ENCODE peak calls at places on chromosomes 3 and 15, in nine cellular contexts. One of them, this sample, is unnamed.

GRCh38 chr3:128482857-128483656 is 9.9 kb downstream of the GATA2 start:
- DNase-seq in GM12865: no peak
- DNase-seq in Peyer's patch: no peak
- DNase-seq in heart right ventricle: no peak
- DNase-seq in left ventricle myocardium inferior: no peak
- DNase-seq in RWPE1: peak
- DNase-seq in adrenal gland: peak
- DNase-seq in neural crest cell: no peak
- DNase-seq in omental fat pad: no peak
- DNase-seq in this sample: no peak

GRCh38 chr3:124620600-124621063 is 109.6 kb upstream of the UMPS start:
- DNase-seq in GM12865: peak
- DNase-seq in Peyer's patch: peak
- DNase-seq in heart right ventricle: no peak
- DNase-seq in left ventricle myocardium inferior: no peak
- DNase-seq in RWPE1: no peak
- DNase-seq in adrenal gland: peak
- DNase-seq in neural crest cell: no peak
- DNase-seq in omental fat pad: no peak
- DNase-seq in this sample: no peak

GRCh38 chr3:10816019-10816862 is at the start of gene SLC6A11:
- DNase-seq in GM12865: no peak
- DNase-seq in Peyer's patch: no peak
- DNase-seq in heart right ventricle: no peak
- DNase-seq in left ventricle myocardium inferior: no peak
- DNase-seq in RWPE1: peak
- DNase-seq in adrenal gland: peak
- DNase-seq in neural crest cell: peak
- DNase-seq in omental fat pad: no peak
- DNase-seq in this sample: no peak

GRCh38 chr15:31367730-31368344 is 41.2 kb downstream of the KLF13 start:
- DNase-seq in GM12865: peak
- DNase-seq in Peyer's patch: peak
- DNase-seq in heart right ventricle: no peak
- DNase-seq in left ventricle myocardium inferior: peak
- DNase-seq in RWPE1: no peak
- DNase-seq in adrenal gland: no peak
- DNase-seq in neural crest cell: no peak
- DNase-seq in omental fat pad: no peak
- DNase-seq in this sample: no peak

GRCh38 chr3:143348486-143349327 is 229.1 kb downstream of the CHST2 start:
- DNase-seq in GM12865: peak
- DNase-seq in Peyer's patch: no peak
- DNase-seq in heart right ventricle: no peak
- DNase-seq in left ventricle myocardium inferior: no peak
- DNase-seq in RWPE1: no peak
- DNase-seq in adrenal gland: no peak
- DNase-seq in neural crest cell: no peak
- DNase-seq in omental fat pad: no peak
- DNase-seq in this sample: no peak

GRCh38 chr15:50247819-50248650 is 17.5 kb downstream of the HDC start:
- DNase-seq in GM12865: peak
- DNase-seq in Peyer's patch: peak
- DNase-seq in heart right ventricle: no peak
- DNase-seq in left ventricle myocardium inferior: peak
- DNase-seq in RWPE1: no peak
- DNase-seq in adrenal gland: peak
- DNase-seq in neural crest cell: no peak
- DNase-seq in omental fat pad: no peak
- DNase-seq in this sample: no peak

GRCh38 chr3:25563601-25564000 is 101.1 kb downstream of the TOP2B start:
- DNase-seq in GM12865: no peak
- DNase-seq in Peyer's patch: no peak
- DNase-seq in heart right ventricle: no peak
- DNase-seq in left ventricle myocardium inferior: no peak
- DNase-seq in RWPE1: no peak
- DNase-seq in adrenal gland: no peak
- DNase-seq in neural crest cell: no peak
- DNase-seq in omental fat pad: no peak
- DNase-seq in this sample: no peak

GRCh38 chr3:161925749-161926360 is 429.2 kb downstream of the OTOL1 start:
- DNase-seq in GM12865: no peak
- DNase-seq in Peyer's patch: no peak
- DNase-seq in heart right ventricle: no peak
- DNase-seq in left ventricle myocardium inferior: no peak
- DNase-seq in RWPE1: no peak
- DNase-seq in adrenal gland: no peak
- DNase-seq in neural crest cell: no peak
- DNase-seq in omental fat pad: no peak
- DNase-seq in this sample: no peak

GRCh38 chr3:140081836-140082331 is 146.9 kb downstream of the CLSTN2 start:
- DNase-seq in GM12865: no peak
- DNase-seq in Peyer's patch: no peak
- DNase-seq in heart right ventricle: no peak
- DNase-seq in left ventricle myocardium inferior: no peak
- DNase-seq in RWPE1: no peak
- DNase-seq in adrenal gland: no peak
- DNase-seq in neural crest cell: no peak
- DNase-seq in omental fat pad: no peak
- DNase-seq in this sample: no peak

DNA sequence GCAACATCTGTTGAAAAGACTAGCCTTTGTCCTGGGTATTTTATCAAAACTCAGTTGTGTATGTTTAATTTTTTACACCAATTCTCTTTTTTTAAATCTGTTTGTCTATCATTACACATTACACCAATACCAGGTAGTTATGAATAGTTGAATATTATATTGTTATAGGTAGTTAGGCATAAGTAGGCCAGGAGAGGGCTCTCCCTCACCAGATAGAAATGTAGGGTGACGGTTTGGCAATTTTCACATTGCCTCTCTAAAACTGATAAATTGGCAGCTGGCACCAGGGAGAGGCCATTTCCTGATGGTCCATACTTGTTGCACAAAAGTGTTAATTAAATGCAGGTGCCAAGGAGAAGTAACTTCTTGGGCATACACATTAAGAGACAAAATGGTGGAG is 483.1 kb upstream of the EPHA6 start:
- DNase-seq in GM12865: peak
- DNase-seq in Peyer's patch: no peak
- DNase-seq in heart right ventricle: no peak
- DNase-seq in left ventricle myocardium inferior: no peak
- DNase-seq in RWPE1: peak
- DNase-seq in adrenal gland: no peak
- DNase-seq in neural crest cell: no peak
- DNase-seq in omental fat pad: no peak
- DNase-seq in this sample: no peak
- TF ChIP-seq CTCF in GM12865: no peak
- TF ChIP-seq CTCF in Peyer's patch: no peak
- TF ChIP-seq CTCF in heart right ventricle: no peak
- TF ChIP-seq CTCF in left ventricle myocardium inferior: no peak
- TF ChIP-seq CTCF in RWPE1: peak
- TF ChIP-seq CTCF in adrenal gland: no peak
- TF ChIP-seq CTCF in neural crest cell: peak
- TF ChIP-seq CTCF in omental fat pad: no peak
- TF ChIP-seq CTCF in this sample: no peak

GRCh38 chr15:64095431-64095794 is 369 bp upstream of the SNX1 start:
- DNase-seq in GM12865: no peak
- DNase-seq in Peyer's patch: no peak
- DNase-seq in heart right ventricle: no peak
- DNase-seq in left ventricle myocardium inferior: no peak
- DNase-seq in RWPE1: no peak
- DNase-seq in adrenal gland: no peak
- DNase-seq in neural crest cell: no peak
- DNase-seq in omental fat pad: no peak
- DNase-seq in this sample: no peak

GRCh38 chr15:64093627-64094417 is at the start of gene CIAO2A:
- DNase-seq in GM12865: peak
- DNase-seq in Peyer's patch: peak
- DNase-seq in heart right ventricle: peak
- DNase-seq in left ventricle myocardium inferior: peak
- DNase-seq in RWPE1: peak
- DNase-seq in adrenal gland: peak
- DNase-seq in neural crest cell: peak
- DNase-seq in omental fat pad: peak
- DNase-seq in this sample: peak

GRCh38 chr15:64095795-64096485 is at the start of gene SNX1:
- DNase-seq in GM12865: peak
- DNase-seq in Peyer's patch: peak
- DNase-seq in heart right ventricle: peak
- DNase-seq in left ventricle myocardium inferior: peak
- DNase-seq in RWPE1: peak
- DNase-seq in adrenal gland: peak
- DNase-seq in neural crest cell: peak
- DNase-seq in omental fat pad: peak
- DNase-seq in this sample: peak

GRCh38 chr15:64099379-64099778 is 3.6 kb downstream of the SNX1 start:
- DNase-seq in GM12865: no peak
- DNase-seq in Peyer's patch: no peak
- DNase-seq in heart right ventricle: no peak
- DNase-seq in left ventricle myocardium inferior: no peak
- DNase-seq in RWPE1: no peak
- DNase-seq in adrenal gland: no peak
- DNase-seq in neural crest cell: no peak
- DNase-seq in omental fat pad: no peak
- DNase-seq in this sample: no peak

GRCh38 chr15:64096486-64097431 is 977 bp downstream of the SNX1 start:
- DNase-seq in GM12865: peak
- DNase-seq in Peyer's patch: no peak
- DNase-seq in heart right ventricle: no peak
- DNase-seq in left ventricle myocardium inferior: no peak
- DNase-seq in RWPE1: peak
- DNase-seq in adrenal gland: no peak
- DNase-seq in neural crest cell: no peak
- DNase-seq in omental fat pad: no peak
- DNase-seq in this sample: no peak
- TF ChIP-seq CTCF in GM12865: no peak
- TF ChIP-seq CTCF in Peyer's patch: peak
- TF ChIP-seq CTCF in heart right ventricle: no peak
- TF ChIP-seq CTCF in left ventricle myocardium inferior: no peak
- TF ChIP-seq CTCF in RWPE1: peak
- TF ChIP-seq CTCF in adrenal gland: no peak
- TF ChIP-seq CTCF in neural crest cell: peak
- TF ChIP-seq CTCF in omental fat pad: no peak
- TF ChIP-seq CTCF in this sample: no peak

GRCh38 chr15:89492934-89493631 is 3.3 kb downstream of the RHCG start:
- DNase-seq in GM12865: no peak
- DNase-seq in Peyer's patch: no peak
- DNase-seq in heart right ventricle: no peak
- DNase-seq in left ventricle myocardium inferior: no peak
- DNase-seq in RWPE1: no peak
- DNase-seq in adrenal gland: no peak
- DNase-seq in neural crest cell: no peak
- DNase-seq in omental fat pad: no peak
- DNase-seq in this sample: no peak

GRCh38 chr15:89490550-89491315 is 5.7 kb downstream of the RHCG start:
- DNase-seq in GM12865: no peak
- DNase-seq in Peyer's patch: no peak
- DNase-seq in heart right ventricle: no peak
- DNase-seq in left ventricle myocardium inferior: no peak
- DNase-seq in RWPE1: no peak
- DNase-seq in adrenal gland: no peak
- DNase-seq in neural crest cell: no peak
- DNase-seq in omental fat pad: no peak
- DNase-seq in this sample: no peak

GRCh38 chr15:89494006-89494405 is 2.4 kb downstream of the RHCG start:
- DNase-seq in GM12865: no peak
- DNase-seq in Peyer's patch: no peak
- DNase-seq in heart right ventricle: no peak
- DNase-seq in left ventricle myocardium inferior: no peak
- DNase-seq in RWPE1: no peak
- DNase-seq in adrenal gland: no peak
- DNase-seq in neural crest cell: no peak
- DNase-seq in omental fat pad: no peak
- DNase-seq in this sample: no peak

GRCh38 chr15:89490081-89490480 is 6.3 kb downstream of the RHCG start:
- DNase-seq in GM12865: no peak
- DNase-seq in Peyer's patch: no peak
- DNase-seq in heart right ventricle: no peak
- DNase-seq in left ventricle myocardium inferior: no peak
- DNase-seq in RWPE1: no peak
- DNase-seq in adrenal gland: no peak
- DNase-seq in neural crest cell: no peak
- DNase-seq in omental fat pad: no peak
- DNase-seq in this sample: no peak

GRCh38 chr15:89492111-89492641 is 4.2 kb downstream of the RHCG start:
- DNase-seq in GM12865: no peak
- DNase-seq in Peyer's patch: no peak
- DNase-seq in heart right ventricle: no peak
- DNase-seq in left ventricle myocardium inferior: no peak
- DNase-seq in RWPE1: peak
- DNase-seq in adrenal gland: no peak
- DNase-seq in neural crest cell: peak
- DNase-seq in omental fat pad: no peak
- DNase-seq in this sample: no peak
- TF ChIP-seq CTCF in GM12865: peak
- TF ChIP-seq CTCF in Peyer's patch: no peak
- TF ChIP-seq CTCF in heart right ventricle: no peak
- TF ChIP-seq CTCF in left ventricle myocardium inferior: peak
- TF ChIP-seq CTCF in RWPE1: peak
- TF ChIP-seq CTCF in adrenal gland: no peak
- TF ChIP-seq CTCF in neural crest cell: peak
- TF ChIP-seq CTCF in omental fat pad: no peak
- TF ChIP-seq CTCF in this sample: no peak

DNA sequence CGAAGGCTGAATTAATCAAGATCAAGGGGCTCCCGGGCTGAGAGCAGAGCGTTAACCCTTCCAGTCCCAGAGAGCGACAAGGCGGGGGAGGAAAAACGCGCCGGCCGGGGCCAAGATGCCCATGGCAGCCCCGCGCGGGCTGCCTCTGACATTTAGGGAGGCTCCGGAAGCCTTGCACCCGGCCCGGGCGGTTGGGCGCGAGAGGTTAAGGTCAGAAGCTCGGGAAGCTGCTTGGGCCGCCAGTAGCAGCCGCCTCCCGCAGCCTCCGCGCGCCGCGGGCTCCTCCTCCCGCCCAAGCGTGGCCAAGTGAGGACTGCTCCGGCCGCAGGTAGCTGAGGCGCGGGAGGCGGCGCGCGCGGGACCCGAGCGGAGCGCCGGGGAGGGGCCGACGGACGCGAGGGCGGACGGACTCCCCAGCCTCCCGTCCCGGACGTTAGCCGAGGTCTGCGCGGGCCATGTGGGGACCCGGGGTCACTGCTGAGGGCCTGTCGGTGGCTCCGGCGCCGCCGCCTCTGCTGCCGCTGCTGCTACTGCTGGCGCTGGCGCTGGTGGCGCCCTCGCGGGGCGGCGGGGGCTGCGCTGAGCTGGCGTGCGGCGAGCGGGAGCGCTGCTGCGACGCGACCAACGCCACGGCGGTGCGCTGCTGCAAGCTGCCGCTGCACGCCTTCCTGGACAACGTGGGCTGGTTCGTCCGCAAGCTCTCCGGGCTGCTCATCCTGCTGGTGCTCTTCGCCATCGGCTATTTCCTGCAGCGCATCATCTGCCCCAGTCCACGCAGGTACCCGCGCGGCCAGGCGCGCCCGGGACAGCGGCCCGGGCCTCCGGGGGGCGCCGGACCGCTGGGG is at the start of gene C3orf80:
- DNase-seq in GM12865: peak
- DNase-seq in Peyer's patch: no peak
- DNase-seq in heart right ventricle: peak
- DNase-seq in left ventricle myocardium inferior: peak
- DNase-seq in RWPE1: peak
- DNase-seq in adrenal gland: peak
- DNase-seq in neural crest cell: peak
- DNase-seq in omental fat pad: no peak
- DNase-seq in this sample: peak
- TF ChIP-seq CTCF in GM12865: peak
- TF ChIP-seq CTCF in Peyer's patch: peak
- TF ChIP-seq CTCF in heart right ventricle: peak
- TF ChIP-seq CTCF in left ventricle myocardium inferior: peak
- TF ChIP-seq CTCF in RWPE1: peak
- TF ChIP-seq CTCF in adrenal gland: no peak
- TF ChIP-seq CTCF in neural crest cell: peak
- TF ChIP-seq CTCF in omental fat pad: no peak
- TF ChIP-seq CTCF in this sample: no peak

GRCh38 chr3:49484471-49484870 is 14.4 kb downstream of the DAG1 start:
- DNase-seq in GM12865: no peak
- DNase-seq in Peyer's patch: no peak
- DNase-seq in heart right ventricle: no peak
- DNase-seq in left ventricle myocardium inferior: no peak
- DNase-seq in RWPE1: no peak
- DNase-seq in adrenal gland: no peak
- DNase-seq in neural crest cell: no peak
- DNase-seq in omental fat pad: no peak
- DNase-seq in this sample: no peak
- TF ChIP-seq CTCF in GM12865: no peak
- TF ChIP-seq CTCF in Peyer's patch: no peak
- TF ChIP-seq CTCF in heart right ventricle: no peak
- TF ChIP-seq CTCF in left ventricle myocardium inferior: no peak
- TF ChIP-seq CTCF in RWPE1: no peak
- TF ChIP-seq CTCF in adrenal gland: no peak
- TF ChIP-seq CTCF in neural crest cell: no peak
- TF ChIP-seq CTCF in omental fat pad: no peak
- TF ChIP-seq CTCF in this sample: no peak